ENCODE peak calls at places on chromosomes 4 and X, in seven cellular contexts. One of them, this sample, is unnamed.

GRCh38 chr4:118749347-118749988 is 64.3 kb downstream of the METTL14 start:
- DNase-seq in progenitor cell of endocrine pancreas: no peak
- DNase-seq in Peyer's patch: no peak
- DNase-seq in CD14-positive monocyte: no peak
- DNase-seq in left ventricle myocardium inferior: no peak
- DNase-seq in GM06990: no peak
- DNase-seq in neural crest cell: no peak
- DNase-seq in this sample: no peak

GRCh38 chr4:169268951-169269781 is 1.6 kb downstream of the SH3RF1 start:
- DNase-seq in progenitor cell of endocrine pancreas: no peak
- DNase-seq in Peyer's patch: peak
- DNase-seq in CD14-positive monocyte: no peak
- DNase-seq in left ventricle myocardium inferior: no peak
- DNase-seq in GM06990: no peak
- DNase-seq in neural crest cell: no peak
- DNase-seq in this sample: no peak

GRCh38 chr4:26568446-26568994 is 15.4 kb upstream of the TBC1D19 start:
- DNase-seq in progenitor cell of endocrine pancreas: no peak
- DNase-seq in Peyer's patch: no peak
- DNase-seq in CD14-positive monocyte: no peak
- DNase-seq in left ventricle myocardium inferior: no peak
- DNase-seq in GM06990: no peak
- DNase-seq in neural crest cell: no peak
- DNase-seq in this sample: no peak

GRCh38 chrX:76172325-76172887 is 456 bp upstream of the PBDC1 start:
- DNase-seq in progenitor cell of endocrine pancreas: no peak
- DNase-seq in Peyer's patch: no peak
- DNase-seq in CD14-positive monocyte: no peak
- DNase-seq in left ventricle myocardium inferior: no peak
- DNase-seq in GM06990: no peak
- DNase-seq in neural crest cell: no peak
- DNase-seq in this sample: no peak

GRCh38 chr4:48772568-48772967 is 7.5 kb downstream of the FRYL start:
- DNase-seq in progenitor cell of endocrine pancreas: no peak
- DNase-seq in Peyer's patch: no peak
- DNase-seq in CD14-positive monocyte: no peak
- DNase-seq in left ventricle myocardium inferior: no peak
- DNase-seq in GM06990: no peak
- DNase-seq in neural crest cell: no peak
- DNase-seq in this sample: no peak

GRCh38 chr4:7115557-7116340 is 47.9 kb upstream of the GRPEL1 start:
- DNase-seq in progenitor cell of endocrine pancreas: no peak
- DNase-seq in Peyer's patch: no peak
- DNase-seq in CD14-positive monocyte: no peak
- DNase-seq in left ventricle myocardium inferior: no peak
- DNase-seq in GM06990: no peak
- DNase-seq in neural crest cell: no peak
- DNase-seq in this sample: no peak

GRCh38 chrX:13763489-13763888 is 28.9 kb downstream of the OFD1 start:
- DNase-seq in progenitor cell of endocrine pancreas: no peak
- DNase-seq in Peyer's patch: no peak
- DNase-seq in CD14-positive monocyte: no peak
- DNase-seq in left ventricle myocardium inferior: peak
- DNase-seq in GM06990: no peak
- DNase-seq in neural crest cell: no peak
- DNase-seq in this sample: no peak

GRCh38 chr4:8649631-8650261 is 57.2 kb downstream of the CPZ start:
- DNase-seq in progenitor cell of endocrine pancreas: no peak
- DNase-seq in Peyer's patch: peak
- DNase-seq in CD14-positive monocyte: no peak
- DNase-seq in left ventricle myocardium inferior: no peak
- DNase-seq in GM06990: no peak
- DNase-seq in neural crest cell: no peak
- DNase-seq in this sample: no peak

GRCh38 chrX:19554786-19555185 is 39.5 kb upstream of the MAP3K15 start:
- DNase-seq in progenitor cell of endocrine pancreas: no peak
- DNase-seq in Peyer's patch: no peak
- DNase-seq in CD14-positive monocyte: no peak
- DNase-seq in left ventricle myocardium inferior: no peak
- DNase-seq in GM06990: peak
- DNase-seq in neural crest cell: no peak
- DNase-seq in this sample: no peak

GRCh38 chr4:126647756-126648396 is 984.9 kb upstream of the INTU start:
- DNase-seq in progenitor cell of endocrine pancreas: no peak
- DNase-seq in Peyer's patch: no peak
- DNase-seq in CD14-positive monocyte: no peak
- DNase-seq in left ventricle myocardium inferior: no peak
- DNase-seq in GM06990: no peak
- DNase-seq in neural crest cell: no peak
- DNase-seq in this sample: no peak

GRCh38 chrX:107454302-107454701 is 4.8 kb downstream of the FRMPD3 start:
- DNase-seq in progenitor cell of endocrine pancreas: no peak
- DNase-seq in Peyer's patch: no peak
- DNase-seq in CD14-positive monocyte: no peak
- DNase-seq in left ventricle myocardium inferior: no peak
- DNase-seq in GM06990: no peak
- DNase-seq in neural crest cell: no peak
- DNase-seq in this sample: no peak

GRCh38 chr4:166421556-166422156 is 548.6 kb downstream of the TLL1 start:
- DNase-seq in progenitor cell of endocrine pancreas: no peak
- DNase-seq in Peyer's patch: no peak
- DNase-seq in CD14-positive monocyte: no peak
- DNase-seq in left ventricle myocardium inferior: no peak
- DNase-seq in GM06990: no peak
- DNase-seq in neural crest cell: no peak
- DNase-seq in this sample: no peak

GRCh38 chr4:162921178-162921785 is 245.4 kb downstream of the NAF1 start:
- DNase-seq in progenitor cell of endocrine pancreas: no peak
- DNase-seq in Peyer's patch: no peak
- DNase-seq in CD14-positive monocyte: no peak
- DNase-seq in left ventricle myocardium inferior: no peak
- DNase-seq in GM06990: no peak
- DNase-seq in neural crest cell: no peak
- DNase-seq in this sample: no peak

GRCh38 chr4:80336582-80336981 is 1.1 kb downstream of the CFAP299 start:
- DNase-seq in progenitor cell of endocrine pancreas: no peak
- DNase-seq in Peyer's patch: no peak
- DNase-seq in CD14-positive monocyte: no peak
- DNase-seq in left ventricle myocardium inferior: no peak
- DNase-seq in GM06990: no peak
- DNase-seq in neural crest cell: no peak
- DNase-seq in this sample: no peak

GRCh38 chrX:14922437-14922836 is 49.2 kb downstream of the MOSPD2 start:
- DNase-seq in progenitor cell of endocrine pancreas: no peak
- DNase-seq in Peyer's patch: no peak
- DNase-seq in CD14-positive monocyte: no peak
- DNase-seq in left ventricle myocardium inferior: no peak
- DNase-seq in GM06990: no peak
- DNase-seq in neural crest cell: no peak
- DNase-seq in this sample: no peak

DNA sequence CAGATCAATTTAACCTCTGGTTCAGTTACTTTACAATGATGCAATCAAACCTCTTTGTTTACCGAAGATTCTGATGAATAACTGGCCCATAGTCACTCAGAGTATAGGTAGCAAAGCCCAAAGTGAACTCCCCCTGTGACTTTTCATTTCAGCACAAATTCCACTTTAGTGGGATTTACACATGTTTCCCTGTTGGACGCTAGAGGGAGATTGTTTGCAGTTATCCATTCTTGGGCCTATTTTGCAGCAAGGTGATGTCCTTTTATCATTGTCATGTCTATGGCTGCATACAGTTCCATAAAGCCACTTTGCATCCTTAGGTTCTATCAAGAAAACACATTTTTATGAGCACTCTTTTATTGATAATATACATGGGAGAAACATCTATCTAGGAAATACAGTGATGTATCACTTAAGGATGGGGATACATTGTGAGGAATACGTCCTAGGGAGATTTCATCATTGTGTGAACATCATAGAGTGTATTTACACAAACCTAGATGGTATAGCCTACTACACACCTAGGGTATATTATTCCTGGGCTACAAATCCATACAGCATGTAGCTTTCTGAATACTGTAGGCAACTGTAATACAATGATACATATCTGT is 14.5 kb upstream of the DKK2 start:
- DNase-seq in progenitor cell of endocrine pancreas: no peak
- DNase-seq in Peyer's patch: no peak
- DNase-seq in CD14-positive monocyte: no peak
- DNase-seq in left ventricle myocardium inferior: no peak
- DNase-seq in GM06990: no peak
- DNase-seq in neural crest cell: no peak
- DNase-seq in this sample: no peak
- TF ChIP-seq CTCF in progenitor cell of endocrine pancreas: peak
- TF ChIP-seq CTCF in Peyer's patch: peak
- TF ChIP-seq CTCF in CD14-positive monocyte: peak
- TF ChIP-seq CTCF in left ventricle myocardium inferior: peak
- TF ChIP-seq CTCF in GM06990: peak
- TF ChIP-seq CTCF in neural crest cell: peak
- TF ChIP-seq CTCF in this sample: peak

GRCh38 chr4:105992641-105993305 is 97.5 kb downstream of the NPNT start:
- DNase-seq in progenitor cell of endocrine pancreas: no peak
- DNase-seq in Peyer's patch: no peak
- DNase-seq in CD14-positive monocyte: no peak
- DNase-seq in left ventricle myocardium inferior: no peak
- DNase-seq in GM06990: no peak
- DNase-seq in neural crest cell: no peak
- DNase-seq in this sample: no peak
- TF ChIP-seq CTCF in progenitor cell of endocrine pancreas: no peak
- TF ChIP-seq CTCF in Peyer's patch: no peak
- TF ChIP-seq CTCF in CD14-positive monocyte: no peak
- TF ChIP-seq CTCF in left ventricle myocardium inferior: no peak
- TF ChIP-seq CTCF in GM06990: no peak
- TF ChIP-seq CTCF in neural crest cell: no peak
- TF ChIP-seq CTCF in this sample: no peak

DNA sequence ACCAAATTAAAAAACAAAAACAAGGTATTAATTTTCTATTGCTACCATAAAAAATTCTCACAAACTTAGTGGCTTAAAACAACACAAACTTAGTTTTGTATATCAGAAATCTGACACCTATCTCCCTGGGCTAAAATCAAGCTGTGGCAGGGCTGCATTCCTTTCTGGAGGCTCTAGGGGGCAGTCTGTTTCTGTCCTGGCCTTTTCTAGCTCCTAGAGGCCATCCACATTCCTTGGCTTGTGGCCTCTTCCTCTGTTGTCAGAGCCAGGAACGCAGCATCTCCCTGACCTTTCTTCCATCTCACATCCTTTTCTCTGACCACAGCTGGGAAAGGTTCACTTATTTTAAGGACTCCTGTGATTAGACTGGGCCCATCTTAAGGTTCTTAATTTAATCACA is 38.9 kb upstream of the TLR2 start:
- DNase-seq in progenitor cell of endocrine pancreas: no peak
- DNase-seq in Peyer's patch: no peak
- DNase-seq in CD14-positive monocyte: no peak
- DNase-seq in left ventricle myocardium inferior: no peak
- DNase-seq in GM06990: no peak
- DNase-seq in neural crest cell: no peak
- DNase-seq in this sample: no peak
- TF ChIP-seq CTCF in progenitor cell of endocrine pancreas: peak
- TF ChIP-seq CTCF in Peyer's patch: no peak
- TF ChIP-seq CTCF in CD14-positive monocyte: peak
- TF ChIP-seq CTCF in left ventricle myocardium inferior: no peak
- TF ChIP-seq CTCF in GM06990: peak
- TF ChIP-seq CTCF in neural crest cell: peak
- TF ChIP-seq CTCF in this sample: no peak

DNA sequence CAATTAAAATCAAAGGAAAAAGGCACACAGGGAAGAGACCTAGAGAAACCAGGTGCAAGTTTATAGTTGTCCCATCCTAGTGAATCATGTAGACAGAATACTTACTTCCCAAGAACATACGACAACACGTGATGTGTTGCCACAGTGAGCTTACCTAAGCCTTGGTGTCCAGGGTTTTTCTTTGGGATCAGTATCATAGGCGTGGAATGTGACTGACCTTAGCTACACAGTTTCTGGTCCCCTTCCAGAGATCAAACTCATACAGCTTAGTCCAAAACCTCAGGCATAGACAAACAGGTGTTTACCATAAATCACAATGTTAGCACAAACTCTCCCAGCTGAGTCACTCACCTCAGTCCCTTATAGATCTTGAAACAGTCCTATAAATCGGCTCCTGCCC is 17.7 kb downstream of the SLC25A31 start:
- DNase-seq in progenitor cell of endocrine pancreas: no peak
- DNase-seq in Peyer's patch: no peak
- DNase-seq in CD14-positive monocyte: no peak
- DNase-seq in left ventricle myocardium inferior: no peak
- DNase-seq in GM06990: no peak
- DNase-seq in neural crest cell: no peak
- DNase-seq in this sample: no peak
- TF ChIP-seq CTCF in progenitor cell of endocrine pancreas: no peak
- TF ChIP-seq CTCF in Peyer's patch: no peak
- TF ChIP-seq CTCF in CD14-positive monocyte: no peak
- TF ChIP-seq CTCF in left ventricle myocardium inferior: no peak
- TF ChIP-seq CTCF in GM06990: no peak
- TF ChIP-seq CTCF in neural crest cell: no peak
- TF ChIP-seq CTCF in this sample: no peak

GRCh38 chr4:73648478-73648877 is 28.2 kb upstream of the RASSF6 start:
- DNase-seq in progenitor cell of endocrine pancreas: no peak
- DNase-seq in Peyer's patch: no peak
- DNase-seq in CD14-positive monocyte: no peak
- DNase-seq in left ventricle myocardium inferior: no peak
- DNase-seq in GM06990: no peak
- DNase-seq in neural crest cell: no peak
- DNase-seq in this sample: no peak

GRCh38 chr4:73650255-73650654 is 30.0 kb upstream of the RASSF6 start:
- DNase-seq in progenitor cell of endocrine pancreas: no peak
- DNase-seq in Peyer's patch: no peak
- DNase-seq in CD14-positive monocyte: no peak
- DNase-seq in left ventricle myocardium inferior: no peak
- DNase-seq in GM06990: no peak
- DNase-seq in neural crest cell: no peak
- DNase-seq in this sample: no peak

DNA sequence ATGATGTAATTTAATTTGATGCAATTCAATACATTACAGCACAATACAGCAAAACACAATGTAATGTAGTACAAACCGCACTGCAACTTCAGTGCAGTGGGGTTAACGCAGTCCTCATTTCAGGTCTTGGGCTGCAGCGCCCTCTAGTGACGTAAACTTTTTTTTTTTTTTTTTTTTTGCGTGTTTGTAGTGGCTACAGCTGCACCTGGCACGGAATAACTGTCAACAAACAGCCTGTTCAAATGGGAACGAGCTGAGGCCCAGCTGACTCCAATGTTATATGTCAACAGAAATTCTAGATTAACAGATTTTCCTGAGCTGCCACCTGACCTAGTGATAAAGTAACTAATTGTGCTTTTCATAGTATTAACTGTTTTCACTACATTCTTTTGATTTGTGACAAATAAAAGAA is 33.5 kb upstream of the RASSF6 start:
- DNase-seq in progenitor cell of endocrine pancreas: no peak
- DNase-seq in Peyer's patch: no peak
- DNase-seq in CD14-positive monocyte: no peak
- DNase-seq in left ventricle myocardium inferior: no peak
- DNase-seq in GM06990: peak
- DNase-seq in neural crest cell: peak
- DNase-seq in this sample: peak
- TF ChIP-seq CTCF in progenitor cell of endocrine pancreas: peak
- TF ChIP-seq CTCF in Peyer's patch: peak
- TF ChIP-seq CTCF in CD14-positive monocyte: peak
- TF ChIP-seq CTCF in left ventricle myocardium inferior: peak
- TF ChIP-seq CTCF in GM06990: peak
- TF ChIP-seq CTCF in neural crest cell: peak
- TF ChIP-seq CTCF in this sample: no peak

GRCh38 chrX:119654112-119654531 is 38.8 kb downstream of the SEPTIN6 start:
- DNase-seq in progenitor cell of endocrine pancreas: no peak
- DNase-seq in Peyer's patch: no peak
- DNase-seq in CD14-positive monocyte: no peak
- DNase-seq in left ventricle myocardium inferior: peak
- DNase-seq in GM06990: no peak
- DNase-seq in neural crest cell: peak
- DNase-seq in this sample: no peak
- TF ChIP-seq CTCF in progenitor cell of endocrine pancreas: no peak
- TF ChIP-seq CTCF in Peyer's patch: no peak
- TF ChIP-seq CTCF in CD14-positive monocyte: no peak
- TF ChIP-seq CTCF in left ventricle myocardium inferior: peak
- TF ChIP-seq CTCF in GM06990: no peak
- TF ChIP-seq CTCF in neural crest cell: no peak
- TF ChIP-seq CTCF in this sample: no peak

This sample was measured in GM20000.